ENCODE peak calls at places on chromosomes 11 and 22, in six cellular contexts. O is K562, Y is A549, P is transverse colon, S is esophagus squamous epithelium, F is body of pancreas. N is an unnamed sample. For H3K4me1, the result is how much of the 10 kb centered on the place peaks cover.

GRCh38 chr22:46449974-46450745 is 87.3 kb downstream of the CELSR1 start:
- DNase-seq in O (no peak), F (no peak), S (no peak), P (no peak), Y (no peak), N (no peak)

GRCh38 chr11:61935861-61936260 is 14.3 kb upstream of the BEST1 start:
- DNase-seq in S (no peak), P (no peak), Y (no peak), F (no peak), O (no peak), N (no peak)

GRCh38 chr22:37193629-37194191 is 5.7 kb upstream of the C1QTNF6 start:
- DNase-seq in S (no peak), F (peak), O (peak), P (peak), Y (peak), N (peak)

GRCh38 chr11:10246991-10247390 is 47.0 kb downstream of the SBF2 start:
- DNase-seq in O (no peak), P (no peak), S (no peak), F (no peak), Y (no peak), N (no peak)

GRCh38 chr11:104451193-104451592 is 287.2 kb upstream of the PDGFD start:
- DNase-seq in O (no peak), F (peak), S (no peak), Y (no peak), P (no peak), N (no peak)

GRCh38 chr22:31308181-31308580 is 15.9 kb upstream of the PIK3IP1 start:
- DNase-seq in S (no peak), P (no peak), Y (no peak), O (no peak), F (no peak), N (no peak)

GRCh38 chr11:93528757-93529639 is 14.2 kb downstream of the SMCO4 start:
- DNase-seq in P (no peak), O (no peak), Y (no peak), F (no peak), S (no peak), N (no peak)

GRCh38 chr11:45470151-45471001 is 184.2 kb upstream of the SYT13 start:
- DNase-seq in Y (no peak), F (peak), P (no peak), O (no peak), S (no peak), N (peak)

GRCh38 chr11:35047179-35047578 is 91.8 kb upstream of the CD44 start:
- DNase-seq in P (no peak), Y (no peak), O (no peak), F (no peak), S (no peak), N (peak)

GRCh38 chr22:31134688-31135087 is 5.6 kb downstream of the PLA2G3 start:
- DNase-seq in F (no peak), O (no peak), S (no peak), P (no peak), Y (no peak), N (no peak)

GRCh38 chr11:126655807-126656128 is 300.3 kb downstream of the ST3GAL4 start:
- DNase-seq in S (no peak), F (peak), O (no peak), P (no peak), Y (peak), N (no peak)

GRCh38 chr11:64715756-64716470 is 7.1 kb downstream of the NRXN2 start:
- DNase-seq in Y (no peak), F (no peak), O (no peak), S (no peak), P (no peak), N (no peak)

GRCh38 chr22:30334601-30335000 is 7.9 kb upstream of the TBC1D10A start:
- DNase-seq in O (no peak), F (no peak), S (no peak), P (no peak), Y (no peak), N (no peak)

GRCh38 chr11:12165237-12165875 is 55.0 kb downstream of the MICAL2 start:
- DNase-seq in S (no peak), P (no peak), Y (no peak), F (no peak), O (no peak), N (no peak)

DNA sequence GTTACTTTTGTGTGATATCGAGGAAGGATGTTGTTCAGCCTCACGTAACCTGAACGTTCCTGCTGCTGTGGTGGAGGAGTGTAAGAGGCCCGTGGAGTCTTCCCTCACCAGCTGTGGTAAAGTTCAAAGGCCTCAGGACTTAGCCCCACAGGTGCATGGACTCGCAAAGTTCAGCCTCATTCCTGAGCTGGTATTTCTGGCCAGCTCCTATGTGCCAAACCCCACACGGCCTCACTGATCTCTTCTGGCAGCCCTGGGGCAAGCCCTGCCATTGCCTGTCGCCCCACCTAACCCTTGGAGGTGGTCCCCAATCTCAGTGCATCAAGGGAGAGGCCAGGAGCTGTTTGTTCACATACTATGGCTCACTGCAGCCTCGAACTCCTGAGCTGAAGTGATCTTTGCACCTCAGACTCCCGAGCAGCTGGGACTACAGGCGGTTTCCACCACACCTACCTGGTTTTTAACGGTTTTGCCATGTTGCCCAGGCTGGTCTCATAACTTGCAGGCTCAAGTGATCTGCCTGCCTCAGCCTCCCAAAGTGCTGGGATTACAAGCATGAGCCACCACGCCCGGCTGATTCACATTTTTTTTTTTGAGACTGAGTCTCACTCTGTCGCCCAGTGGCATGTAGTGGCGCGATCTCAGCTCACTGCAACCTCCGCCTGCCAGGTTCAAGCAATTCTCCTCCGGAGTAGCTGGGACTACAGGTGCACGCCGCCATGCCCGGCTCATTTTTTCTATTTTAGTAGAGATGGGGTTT is 2.2 kb downstream of the PHRF1 start:
- DNase-seq in S (no peak), Y (no peak), F (no peak), P (no peak), O (no peak), N (no peak)
- H3K4me3 ChIP-seq in S (peak), Y (peak), F (no peak), P (no peak), O (peak), N (no peak)

DNA sequence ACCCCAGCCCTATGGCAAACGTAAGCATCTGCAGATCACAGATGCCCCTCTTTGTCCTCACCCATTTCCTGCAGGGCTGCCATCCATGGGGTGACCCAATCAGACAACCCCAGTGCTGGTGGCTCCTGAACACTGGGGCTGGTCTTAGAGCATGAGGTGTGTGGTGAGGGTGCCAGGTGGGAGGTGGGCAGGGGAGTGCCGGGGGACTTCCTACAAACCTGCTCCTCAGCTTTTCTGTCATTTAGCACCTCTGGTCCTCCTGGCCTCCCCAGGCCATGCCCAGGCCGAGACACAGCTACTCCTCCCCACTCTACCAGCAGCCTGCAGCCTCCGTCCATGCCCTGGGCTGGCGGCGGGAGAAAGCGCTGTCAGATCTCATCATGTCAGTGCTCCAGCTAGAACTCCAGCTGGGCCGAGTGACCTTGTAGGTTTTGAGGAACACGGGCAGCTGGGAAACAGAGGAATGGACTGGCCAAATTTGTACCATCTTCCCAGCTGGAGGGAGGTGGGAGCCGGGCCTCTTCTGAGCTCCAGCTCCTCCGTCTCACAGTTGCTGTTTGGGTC is 157.7 kb upstream of the NECTIN1 start:
- DNase-seq in O (no peak), S (no peak), P (no peak), Y (no peak), F (no peak), N (no peak)
- H3K4me1 ChIP-seq in O (under half), S (under half), P (under half), Y (under half), F (under half), N (under half)

DNA sequence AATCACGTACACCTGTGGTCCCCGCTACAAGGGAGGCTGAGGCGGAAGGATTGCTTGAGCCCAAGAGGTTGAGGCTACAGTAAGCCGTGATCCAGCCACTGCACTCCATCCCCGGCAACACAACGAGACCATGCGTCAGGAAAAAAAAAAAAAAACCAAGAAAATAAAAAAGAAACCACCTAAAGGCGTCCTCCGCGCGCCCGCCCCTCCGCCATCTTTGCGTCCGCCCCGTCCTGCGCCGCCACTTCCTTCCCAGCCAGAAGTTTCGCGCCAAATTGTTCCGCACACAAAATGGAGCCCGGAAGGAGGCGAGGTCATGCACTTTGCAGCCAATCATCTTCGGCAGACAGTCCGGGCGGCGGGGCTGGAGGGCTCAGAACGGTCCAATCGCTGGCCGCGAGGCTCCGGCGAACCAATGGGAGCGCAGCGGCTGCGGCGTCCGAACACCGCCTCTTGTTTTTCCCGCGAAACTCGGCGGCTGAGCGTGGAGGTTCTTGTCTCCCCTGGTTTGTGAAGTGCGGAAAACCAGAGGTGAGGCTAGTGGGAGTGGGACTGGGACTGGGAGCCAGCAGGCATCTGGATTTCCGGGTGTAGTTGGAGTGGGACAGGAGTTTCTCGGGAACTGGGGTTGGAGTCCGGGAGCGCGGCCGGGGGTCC is at the start of gene MCM5:
- DNase-seq in Y (peak), F (peak), P (peak), O (peak), S (peak), N (peak)
- TF ChIP-seq POLR2A in Y (no peak), F (peak), P (no peak), O (peak), S (peak), N (no peak)

GRCh38 chr11:43577566-43578264 is 102.8 kb upstream of the HSD17B12 start:
- DNase-seq in O (no peak), F (no peak), P (no peak), Y (no peak), S (no peak), N (no peak)

GRCh38 chr11:43573873-43574272 is 106.7 kb upstream of the HSD17B12 start:
- DNase-seq in Y (no peak), P (no peak), F (no peak), S (no peak), O (no peak), N (no peak)

GRCh38 chr11:43574949-43575915 is 105.3 kb upstream of the HSD17B12 start:
- DNase-seq in S (no peak), F (no peak), P (no peak), Y (peak), O (no peak), N (no peak)

GRCh38 chr11:43576834-43577521 is 103.6 kb upstream of the HSD17B12 start:
- DNase-seq in F (no peak), Y (peak), P (no peak), O (peak), S (no peak), N (no peak)

GRCh38 chr11:43575931-43576833 is 104.4 kb upstream of the HSD17B12 start:
- DNase-seq in F (no peak), O (no peak), Y (no peak), P (no peak), S (no peak), N (no peak)
- H3K4me3 ChIP-seq in F (no peak), O (no peak), Y (peak), P (no peak), S (peak), N (no peak)

DNA sequence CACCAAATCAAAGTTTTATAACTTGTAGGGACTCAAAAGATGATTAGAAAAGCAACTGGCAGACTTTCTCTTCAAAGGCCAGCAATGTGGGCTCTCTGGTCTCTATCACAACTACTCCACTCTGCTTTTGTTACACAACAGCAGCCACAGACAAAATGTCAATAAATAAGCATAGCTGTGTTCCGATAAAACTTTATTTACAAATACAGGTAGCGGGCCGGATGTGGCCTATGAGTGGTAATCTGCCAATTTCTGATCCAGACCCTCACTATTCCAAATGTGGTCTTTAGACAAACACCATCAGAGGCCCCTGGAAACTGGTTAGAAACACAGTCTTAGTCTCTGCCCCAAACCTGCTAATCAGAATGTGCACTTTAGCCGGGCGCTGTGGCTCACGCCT is 8.2 kb downstream of the TPST2 start:
- DNase-seq in F (no peak), O (no peak), P (no peak), Y (no peak), S (no peak), N (no peak)
- H3K4me1 ChIP-seq in F (under half), O (under half), P (under half), Y (under half), S (under half), N (under half)

GRCh38 chr11:111719379-111719778 is 46.8 kb downstream of the PPP2R1B start:
- DNase-seq in F (no peak), O (no peak), Y (no peak), S (no peak), P (no peak), N (no peak)

GRCh38 chr11:111714522-111714921 is 51.7 kb downstream of the PPP2R1B start:
- DNase-seq in O (no peak), S (no peak), F (no peak), P (no peak), Y (no peak), N (no peak)

GRCh38 chr11:111720801-111721494 is 45.2 kb downstream of the PPP2R1B start:
- DNase-seq in F (no peak), S (no peak), Y (no peak), O (no peak), P (no peak), N (no peak)

GRCh38 chr11:111715142-111715816 is 50.9 kb downstream of the PPP2R1B start:
- DNase-seq in Y (no peak), F (no peak), O (no peak), S (no peak), P (no peak), N (no peak)

DNA sequence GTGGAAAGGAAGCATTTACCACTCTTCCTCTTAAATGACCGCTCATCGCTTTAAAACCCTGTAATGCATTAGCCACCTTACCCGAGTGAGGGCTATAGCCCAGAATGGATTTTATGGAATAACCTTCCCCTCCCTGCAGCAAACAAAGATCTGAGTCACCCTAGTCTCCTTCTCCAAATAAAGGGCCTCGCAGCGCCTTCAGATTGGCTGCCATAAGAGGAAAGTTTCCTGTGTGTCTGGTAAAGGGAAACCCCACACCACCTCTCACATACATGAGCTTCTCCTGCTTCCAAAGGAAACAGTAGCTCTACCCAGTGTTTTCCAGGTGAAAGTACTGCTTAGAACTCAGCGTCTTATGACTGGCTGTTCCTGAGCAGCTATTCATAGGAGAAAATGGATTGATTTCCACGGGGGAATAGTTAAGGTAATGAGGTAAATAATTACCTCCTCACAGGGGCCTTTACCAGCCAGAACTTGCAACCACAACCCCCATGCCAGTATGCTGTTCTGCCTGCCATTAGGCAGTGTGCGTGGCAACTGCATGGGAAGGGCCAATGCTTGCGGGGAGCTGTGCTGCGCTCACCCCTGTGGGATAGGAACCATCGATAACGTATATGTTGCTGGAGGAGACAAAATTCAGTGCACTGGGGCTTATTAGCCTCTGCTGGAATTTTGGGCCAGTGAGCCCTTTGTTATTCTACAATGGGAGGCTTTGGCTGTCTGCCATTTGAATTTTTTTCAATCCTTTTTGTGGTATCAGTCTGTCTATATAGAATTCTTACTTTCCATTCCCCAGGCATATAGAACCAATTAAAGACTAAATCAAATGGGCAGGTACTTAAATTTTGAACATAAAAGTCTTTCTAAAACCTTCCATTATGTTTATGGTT is 47.5 kb downstream of the PPP2R1B start:
- DNase-seq in S (no peak), O (no peak), Y (peak), P (peak), F (peak), N (no peak)
- TF ChIP-seq POLR2A in S (no peak), O (no peak), Y (no peak), P (no peak), F (peak), N (no peak)

DNA sequence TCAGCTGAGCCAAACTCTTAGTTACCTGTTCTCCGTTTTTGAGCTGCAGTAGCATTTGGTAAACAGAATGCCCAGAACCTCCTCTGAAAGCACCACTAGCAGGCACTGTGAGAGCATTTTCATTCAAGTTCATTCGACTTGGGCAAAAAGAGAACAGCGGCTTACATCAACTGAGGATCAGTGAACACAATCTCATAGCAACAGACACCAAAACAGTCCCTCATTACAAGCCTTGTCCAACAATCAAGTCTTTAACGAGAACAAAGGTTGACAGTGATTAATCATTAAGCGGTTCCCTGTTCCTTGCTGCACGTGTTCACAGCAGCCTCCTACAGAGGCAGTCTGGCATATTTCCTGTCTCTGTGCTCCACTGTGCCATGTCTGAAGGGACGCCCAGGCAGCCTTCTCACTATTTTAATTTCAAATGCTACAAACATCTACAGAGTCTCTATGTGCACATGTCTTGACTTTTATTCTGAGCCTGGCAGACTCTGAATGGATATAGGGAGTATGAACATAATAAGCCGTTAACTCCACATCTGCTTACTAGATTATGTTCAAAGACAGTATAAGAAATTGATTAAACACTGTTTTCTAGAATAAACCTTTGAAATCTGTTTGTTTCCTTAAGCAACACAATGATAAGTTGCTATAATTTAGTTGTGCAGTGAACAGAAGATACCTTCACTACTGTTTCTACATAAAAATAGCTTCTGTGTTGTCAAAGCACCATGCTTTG is 88.3 kb upstream of the MTMR2 start:
- DNase-seq in S (no peak), P (peak), O (peak), Y (peak), F (peak), N (peak)
- H3K4me3 ChIP-seq in S (no peak), P (no peak), O (no peak), Y (no peak), F (no peak), N (no peak)

DNA sequence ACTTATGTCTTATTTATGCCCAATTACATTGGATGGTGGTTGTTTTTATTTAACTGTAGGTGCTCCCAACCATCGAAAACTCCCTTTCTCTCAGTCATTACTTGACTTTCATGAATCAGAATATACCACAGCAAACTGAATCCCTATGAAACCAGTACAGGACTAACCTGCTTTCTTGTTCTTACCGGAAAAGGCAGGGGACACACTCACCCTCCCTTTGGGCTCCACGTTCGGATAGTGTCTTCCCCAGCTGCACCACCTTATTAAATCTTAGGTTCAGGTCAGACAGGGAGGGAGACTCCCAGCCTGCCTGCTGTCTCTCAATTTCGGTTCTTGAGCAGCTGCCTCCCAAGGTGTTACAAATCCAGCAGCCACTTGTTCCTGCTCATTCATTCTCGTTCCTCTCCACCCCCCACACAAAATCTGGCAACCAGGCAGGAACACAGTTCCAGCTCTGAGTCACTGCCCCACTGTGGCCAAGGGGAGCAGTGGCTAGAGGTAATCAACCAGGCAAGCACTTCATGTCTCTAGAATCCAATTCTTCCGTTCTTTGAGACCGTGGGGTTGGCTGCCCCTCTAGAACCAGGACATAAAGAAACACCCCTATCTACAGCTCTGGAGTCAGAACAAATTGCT is 133.0 kb downstream of the PLEKHA7 start:
- DNase-seq in Y (no peak), P (no peak), S (no peak), O (peak), F (peak), N (no peak)
- H3K4me1 ChIP-seq in Y (under half), P (under half), S (under half), O (under half), F (under half), N (under half)

N was measured in Peyer's patch.